ENCODE peak calls at places on chromosomes 7 and 10, in five cellular contexts. G is cardiac fibroblast, Q is fibroblast of lung, O is A549, J is PC-3. C is an unnamed sample.

GRCh38 chr7:158849553-158850389 is 6.6 kb upstream of the DYNC2I1 start:
- DNase-seq in G (no peak), Q (no peak), O (no peak), J (no peak), C (no peak)

GRCh38 chr7:156194813-156195212 is 382.6 kb upstream of the SHH start:
- DNase-seq in G (no peak), Q (no peak), O (no peak), J (no peak), C (no peak)

GRCh38 chr10:96955733-96956132 is 123.6 kb downstream of the LCOR start:
- DNase-seq in G (no peak), Q (no peak), O (no peak), J (no peak), C (no peak)

GRCh38 chr7:40244226-40244625 is 109.4 kb downstream of the SUGCT start:
- DNase-seq in G (peak), Q (no peak), O (no peak), J (no peak), C (no peak)

GRCh38 chr10:62858364-62858763 is 42.2 kb upstream of the EGR2 start:
- DNase-seq in G (peak), Q (peak), O (no peak), J (no peak), C (no peak)

GRCh38 chr10:42836771-42837468 is 54.3 kb downstream of the BMS1 start:
- DNase-seq in G (peak), Q (peak), O (peak), J (peak), C (no peak)

GRCh38 chr7:85749715-85750453 is 563.0 kb upstream of the SEMA3D start:
- DNase-seq in G (no peak), Q (no peak), O (no peak), J (no peak), C (peak)

GRCh38 chr10:44035474-44036197 is 349.3 kb downstream of the CXCL12 start:
- DNase-seq in G (no peak), Q (no peak), O (no peak), J (no peak), C (peak)

GRCh38 chr10:8042864-8043568 is 11.5 kb upstream of the GATA3 start:
- DNase-seq in G (no peak), Q (no peak), O (no peak), J (no peak), C (no peak)

GRCh38 chr10:33143160-33143728 is 185.2 kb upstream of the ITGB1 start:
- DNase-seq in G (peak), Q (peak), O (peak), J (peak), C (no peak)

GRCh38 chr10:3729397-3729796 is 55.6 kb downstream of the KLF6 start:
- DNase-seq in G (peak), Q (peak), O (no peak), J (peak), C (no peak)

GRCh38 chr7:48004023-48004422 is 24.6 kb upstream of the HUS1 start:
- DNase-seq in G (no peak), Q (no peak), O (no peak), J (no peak), C (no peak)

GRCh38 chr7:33905389-33906032 is at the start of gene BMPER:
- DNase-seq in G (no peak), Q (no peak), O (peak), J (peak), C (no peak)

GRCh38 chr7:131642429-131642828 is 86.0 kb upstream of the PODXL start:
- DNase-seq in G (no peak), Q (no peak), O (no peak), J (peak), C (no peak)

GRCh38 chr10:117363027-117363426 is 12.2 kb downstream of the PDZD8 start:
- DNase-seq in G (no peak), Q (peak), O (no peak), J (peak), C (peak)

GRCh38 chr7:142434666-142435174 is 176.9 kb upstream of the PRSS58 start:
- DNase-seq in G (no peak), Q (no peak), O (no peak), J (no peak), C (no peak)

GRCh38 chr10:114391599-114391998 is 12.7 kb downstream of the AFAP1L2 start:
- DNase-seq in G (no peak), Q (no peak), O (no peak), J (no peak), C (no peak)

GRCh38 chr7:101087334-101088068 is 2.2 kb downstream of the TRIM56 start:
- DNase-seq in G (no peak), Q (no peak), O (no peak), J (no peak), C (no peak)

GRCh38 chr10:97539523-97540200 is 32.9 kb upstream of the ANKRD2 start:
- DNase-seq in G (peak), Q (peak), O (no peak), J (peak), C (no peak)

GRCh38 chr10:1829712-1830111 is 92.4 kb upstream of the ADARB2 start:
- DNase-seq in G (no peak), Q (no peak), O (no peak), J (no peak), C (no peak)

GRCh38 chr10:1090696-1091095 is 34.5 kb downstream of the WDR37 start:
- DNase-seq in G (no peak), Q (no peak), O (no peak), J (no peak), C (no peak)

GRCh38 chr7:144842377-144842851 is 6.6 kb upstream of the TPK1 start:
- DNase-seq in G (peak), Q (peak), O (no peak), J (no peak), C (peak)

GRCh38 chr10:6365384-6365783 is 162.7 kb downstream of the PFKFB3 start:
- DNase-seq in G (no peak), Q (no peak), O (no peak), J (no peak), C (no peak)

GRCh38 chr10:117663750-117664149 is 121.2 kb downstream of the EMX2 start:
- DNase-seq in G (peak), Q (peak), O (peak), J (peak), C (peak)

GRCh38 chr7:33193308-33193864 is 64.0 kb downstream of the BBS9 start:
- DNase-seq in G (no peak), Q (no peak), O (no peak), J (no peak), C (peak)

GRCh38 chr7:152144557-152145245 is 119.2 kb downstream of the GALNT11 start:
- DNase-seq in G (no peak), Q (no peak), O (no peak), J (no peak), C (no peak)

GRCh38 chr10:597976-598375 is 91.5 kb downstream of the DIP2C start:
- DNase-seq in G (no peak), Q (no peak), O (no peak), J (no peak), C (no peak)

GRCh38 chr10:97553575-97554100 is 18.9 kb upstream of the ANKRD2 start:
- DNase-seq in G (peak), Q (peak), O (peak), J (peak), C (peak)

GRCh38 chr7:140677496-140677895 is 4.8 kb downstream of the ADCK2 start:
- DNase-seq in G (no peak), Q (no peak), O (no peak), J (no peak), C (no peak)

DNA sequence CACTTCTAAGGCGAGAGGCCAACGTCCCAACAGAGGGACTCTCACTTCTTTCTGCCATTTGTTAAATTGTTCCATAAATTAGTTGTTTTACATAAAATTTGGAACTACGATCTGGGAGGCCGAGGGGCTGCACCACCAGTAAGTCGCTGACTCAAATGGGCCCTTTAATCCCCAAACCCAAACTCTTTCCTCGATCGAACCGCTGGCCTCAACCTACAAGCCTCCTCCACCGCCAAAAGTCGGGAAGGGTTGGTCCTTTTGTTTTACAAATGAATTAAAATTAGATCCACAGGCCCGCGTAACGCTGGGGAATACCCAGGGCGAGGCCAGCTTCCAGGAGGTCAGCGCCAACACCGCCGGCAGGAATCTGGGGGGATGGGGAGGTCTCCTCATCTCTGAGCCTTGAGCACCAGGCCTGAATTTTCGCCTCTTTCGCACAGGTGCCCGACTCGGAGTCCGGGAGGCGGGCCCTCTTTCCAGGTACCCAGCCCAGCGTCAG is 1.2 kb upstream of the FOXI2 start:
- DNase-seq in G (no peak), Q (no peak), O (no peak), J (no peak), C (no peak)
- H3K4me3 ChIP-seq in G (no peak), Q (no peak), O (no peak), J (no peak), C (no peak)

GRCh38 chr10:23885853-23886252 is 323.1 kb upstream of the KIAA1217 start:
- DNase-seq in G (no peak), Q (no peak), O (no peak), J (no peak), C (no peak)

GRCh38 chr10:23884671-23885070 is 324.3 kb upstream of the KIAA1217 start:
- DNase-seq in G (no peak), Q (no peak), O (no peak), J (no peak), C (no peak)

GRCh38 chr10:23892296-23892695 is 316.6 kb upstream of the KIAA1217 start:
- DNase-seq in G (no peak), Q (no peak), O (no peak), J (peak), C (no peak)

GRCh38 chr10:23891301-23891700 is 317.6 kb upstream of the KIAA1217 start:
- DNase-seq in G (no peak), Q (no peak), O (no peak), J (no peak), C (no peak)

DNA sequence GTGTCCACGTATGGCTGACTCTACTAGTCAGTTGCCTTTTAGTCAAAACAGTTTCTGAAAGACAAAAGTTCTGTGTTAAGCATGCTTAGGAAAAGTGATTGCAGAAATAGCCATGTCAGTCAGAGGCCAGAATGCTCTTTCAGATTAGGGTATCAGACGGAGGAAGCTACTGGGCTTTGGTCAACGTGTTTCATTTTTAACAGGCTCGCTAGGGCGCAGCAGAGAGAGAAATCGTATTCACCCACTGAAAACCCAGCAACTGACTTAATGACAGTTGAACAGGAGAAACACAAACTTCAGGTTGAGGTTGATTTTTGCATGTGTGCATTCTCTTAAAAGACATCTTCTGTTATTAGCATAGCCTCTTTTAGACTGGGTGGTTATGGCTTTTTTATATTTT is 322.6 kb upstream of the KIAA1217 start:
- DNase-seq in G (no peak), Q (no peak), O (no peak), J (peak), C (peak)
- TF ChIP-seq CTCF in G (no peak), Q (no peak), O (no peak), J (peak), C (no peak)

GRCh38 chr7:28070311-28071055 is 110.1 kb downstream of the JAZF1 start:
- DNase-seq in G (no peak), Q (peak), O (no peak), J (no peak), C (no peak)
- H3K4me3 ChIP-seq in G (no peak), Q (no peak), O (no peak), J (no peak), C (no peak)

GRCh38 chr7:604038-604883 is 84.6 kb upstream of the PDGFA start:
- DNase-seq in G (peak), Q (peak), O (no peak), J (no peak), C (peak)
- TF ChIP-seq CTCF in G (no peak), Q (no peak), O (no peak), J (no peak), C (no peak)

DNA sequence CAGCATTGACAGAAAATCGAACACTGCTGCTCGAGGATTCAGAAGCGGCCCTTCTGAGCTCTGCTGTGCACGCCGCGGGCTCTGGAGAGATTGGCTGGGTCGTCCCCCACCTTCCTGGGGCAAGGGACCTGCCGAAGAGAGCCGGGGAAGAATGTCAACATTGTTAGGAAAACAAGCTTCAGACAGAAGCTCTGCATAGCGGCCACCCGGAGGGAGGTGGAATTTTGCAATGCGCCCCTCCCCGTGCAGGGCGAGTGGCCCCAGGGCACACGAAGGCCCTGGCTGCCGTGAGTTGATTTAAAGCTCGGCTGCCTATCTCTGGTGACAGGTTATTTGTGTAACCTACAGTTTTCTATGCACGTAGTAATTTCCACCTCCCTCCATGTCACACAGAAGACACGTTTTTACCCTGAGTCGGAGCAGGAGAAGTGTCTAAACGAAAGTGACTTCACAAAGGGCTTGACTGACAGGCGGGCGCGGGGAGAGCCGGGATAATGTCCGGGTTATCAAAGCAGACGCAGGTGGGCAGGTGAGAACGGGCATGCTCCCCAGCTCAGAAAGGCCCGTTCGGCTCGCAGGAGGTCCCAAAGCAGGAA is 84.7 kb downstream of the PDGFA start:
- DNase-seq in G (no peak), Q (no peak), O (no peak), J (peak), C (no peak)
- H3K4me3 ChIP-seq in G (no peak), Q (no peak), O (no peak), J (peak), C (no peak)